ENCODE peak calls at places on chromosomes 6 and 20, in ten cellular contexts. T is fibroblast of lung; C is A549; V is CD8-positive, alpha-beta memory T cell; M is tibial nerve; J is trophoblast cell; Y is mesendoderm; H is RWPE1; X is astrocyte; B is pancreas. D is an unnamed sample.

GRCh38 chr6:110410534-110410933 is 4.8 kb downstream of the DDO start:
- DNase-seq in T (no peak), C (no peak), V (no peak), M (no peak), J (no peak), Y (peak), H (no peak), X (no peak), B (no peak), D (no peak)

GRCh38 chr6:120354452-120355098 is 979.7 kb downstream of the TBC1D32 start:
- DNase-seq in T (no peak), C (no peak), V (no peak), M (no peak), J (peak), Y (peak), H (no peak), X (peak), B (no peak), D (no peak)

GRCh38 chr6:168648240-168648639 is 207.3 kb downstream of the SMOC2 start:
- DNase-seq in T (no peak), C (no peak), V (no peak), M (no peak), J (peak), Y (no peak), H (no peak), X (no peak), B (no peak), D (no peak)

GRCh38 chr20:48404598-48404997 is 423.2 kb downstream of the PREX1 start:
- DNase-seq in T (no peak), C (peak), V (no peak), M (no peak), J (no peak), Y (peak), H (peak), X (no peak), B (no peak), D (no peak)

GRCh38 chr6:140548379-140548778 is 1173.9 kb upstream of the CITED2 start:
- DNase-seq in T (no peak), C (no peak), V (no peak), M (no peak), J (no peak), Y (no peak), H (no peak), X (no peak), B (no peak), D (no peak)

GRCh38 chr6:46255528-46255927 is 84.7 kb upstream of the ENPP5 start:
- DNase-seq in T (no peak), C (no peak), V (no peak), M (no peak), J (no peak), Y (no peak), H (no peak), X (no peak), B (no peak), D (no peak)

GRCh38 chr6:21230536-21230935 is 363.0 kb upstream of the SOX4 start:
- DNase-seq in T (no peak), C (no peak), V (no peak), M (no peak), J (no peak), Y (no peak), H (no peak), X (no peak), B (no peak), D (no peak)

GRCh38 chr20:33971147-33971775 is 22.4 kb upstream of the RALY start:
- DNase-seq in T (no peak), C (no peak), V (no peak), M (no peak), J (no peak), Y (no peak), H (no peak), X (no peak), B (no peak), D (no peak)

GRCh38 chr20:62898970-62899632 is 27.2 kb downstream of the DIDO1 start:
- DNase-seq in T (no peak), C (no peak), V (no peak), M (no peak), J (no peak), Y (peak), H (no peak), X (no peak), B (no peak), D (no peak)

DNA sequence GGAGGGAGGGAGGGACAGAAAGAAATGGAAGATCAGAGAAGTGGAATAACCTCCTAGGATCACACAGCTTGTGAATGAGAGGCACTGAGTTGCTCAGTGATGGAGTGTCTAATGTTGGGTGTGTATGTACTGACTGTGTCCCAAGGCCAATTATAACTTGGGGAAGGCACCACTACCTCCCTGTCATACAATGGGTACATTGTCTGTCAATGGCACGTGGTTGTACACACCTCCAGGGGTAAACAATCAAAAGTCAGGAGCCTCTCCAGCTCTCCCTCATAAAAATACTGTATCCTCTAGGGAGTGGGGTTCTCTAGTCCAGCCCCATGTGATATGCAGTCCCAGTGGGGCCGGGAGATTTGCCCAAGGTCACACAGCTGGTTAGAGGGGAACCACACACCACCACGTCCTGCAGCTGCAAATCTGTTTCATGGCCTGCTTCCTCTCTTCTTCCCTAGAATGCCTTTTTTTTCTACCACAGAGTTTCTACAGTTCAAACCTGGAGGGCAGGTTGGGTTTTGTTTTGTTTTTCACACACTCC is 112.5 kb downstream of the SNX5 start:
- DNase-seq in T (peak), C (no peak), V (no peak), M (no peak), J (no peak), Y (no peak), H (no peak), X (no peak), B (peak), D (no peak)
- H3K27ac ChIP-seq in T (no peak), C (no peak), V (no peak), M (no peak), J (no peak), Y (no peak), H (no peak), X (no peak), B (no peak), D (no peak)

GRCh38 chr20:37914672-37915433 is 11.9 kb downstream of the VSTM2L start:
- DNase-seq in T (no peak), C (no peak), V (peak), M (no peak), J (no peak), Y (peak), H (no peak), X (no peak), B (no peak), D (no peak)
- H3K27ac ChIP-seq in T (no peak), C (no peak), V (no peak), M (no peak), J (peak), Y (peak), H (no peak), X (no peak), B (no peak), D (no peak)

GRCh38 chr6:26545617-26546016 is 7.5 kb downstream of the HMGN4 start:
- DNase-seq in T (no peak), C (no peak), V (no peak), M (no peak), J (no peak), Y (no peak), H (no peak), X (no peak), B (no peak), D (no peak)
- H3K27ac ChIP-seq in T (no peak), C (no peak), V (no peak), M (no peak), J (no peak), Y (no peak), H (no peak), X (no peak), B (no peak), D (no peak)

GRCh38 chr6:37499433-37500293 is at the start of gene CCDC167:
- DNase-seq in T (peak), C (peak), V (peak), M (peak), J (peak), Y (peak), H (peak), X (peak), B (peak), D (peak)
- H3K27ac ChIP-seq in T (peak), C (peak), V (peak), M (no peak), J (no peak), Y (no peak), H (peak), X (peak), B (no peak), D (no peak)

GRCh38 chr20:4112490-4113420 is 97.4 kb upstream of the RNF24 start:
- DNase-seq in T (peak), C (no peak), V (no peak), M (peak), J (no peak), Y (no peak), H (no peak), X (peak), B (no peak), D (peak)
- H3K27ac ChIP-seq in T (no peak), C (peak), V (no peak), M (no peak), J (no peak), Y (no peak), H (peak), X (no peak), B (no peak), D (no peak)

GRCh38 chr6:4270001-4270400 is 134.6 kb upstream of the ECI2 start:
- DNase-seq in T (no peak), C (no peak), V (no peak), M (no peak), J (no peak), Y (no peak), H (no peak), X (no peak), B (no peak), D (no peak)
- H3K27ac ChIP-seq in T (no peak), C (no peak), V (no peak), M (no peak), J (no peak), Y (no peak), H (no peak), X (no peak), B (no peak), D (no peak)

GRCh38 chr6:123636282-123636681 is 468 bp downstream of the TRDN start:
- DNase-seq in T (no peak), C (no peak), V (no peak), M (no peak), J (no peak), Y (no peak), H (no peak), X (no peak), B (no peak), D (no peak)
- H3K27ac ChIP-seq in T (no peak), C (no peak), V (no peak), M (no peak), J (no peak), Y (peak), H (no peak), X (no peak), B (no peak), D (no peak)

DNA sequence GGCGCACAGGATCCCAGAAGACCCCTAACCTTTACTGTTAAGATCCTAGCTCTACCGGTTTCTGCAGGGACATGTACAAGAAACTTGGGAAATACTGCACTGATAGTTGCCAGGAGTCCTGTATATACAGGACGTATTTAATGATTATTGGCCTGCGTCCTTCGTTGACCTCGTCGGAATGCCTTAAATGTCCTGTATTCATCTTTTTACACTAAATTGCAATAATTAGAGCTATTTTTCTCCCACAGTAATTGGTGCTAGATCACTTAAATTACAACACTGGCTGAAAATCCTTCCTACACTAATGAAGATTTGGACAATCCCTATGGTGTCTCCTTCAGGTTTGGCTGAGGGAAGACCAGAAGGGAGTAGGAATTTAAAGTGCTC is 775 bp upstream of the DNAAF9 start:
- DNase-seq in T (no peak), C (no peak), V (no peak), M (no peak), J (no peak), Y (no peak), H (no peak), X (no peak), B (no peak), D (no peak)
- H3K27ac ChIP-seq in T (peak), C (peak), V (peak), M (peak), J (peak), Y (peak), H (peak), X (peak), B (peak), D (peak)

D was measured in right lobe of liver.